ENCODE peak calls at places on chromosome 18, in nine cellular contexts. One of them, this sample, is unnamed.

GRCh38 chr18:21896732-21897336 is 156.2 kb downstream of the MIB1 start:
- DNase-seq in MV-4-11: no peak
- DNase-seq in hepatocyte: no peak
- DNase-seq in BE2C: no peak
- DNase-seq in tibial artery: no peak
- DNase-seq in amniotic stem cell: no peak
- DNase-seq in activated CD4-positive, alpha-beta T cell treated with anti-CD3 and anti-CD28 coated beads, Interleukin-2, amount 10 ng/mL, durations not matched to agents 24 days and 14 days: no peak
- DNase-seq in AG09319: no peak
- DNase-seq in HuH-7.5: no peak
- DNase-seq in this sample: no peak

GRCh38 chr18:48171490-48172188 is 237.5 kb downstream of the ZBTB7C start:
- DNase-seq in MV-4-11: no peak
- DNase-seq in hepatocyte: no peak
- DNase-seq in amniotic stem cell: no peak
- DNase-seq in activated CD4-positive, alpha-beta T cell treated with anti-CD3 and anti-CD28 coated beads, Interleukin-2, amount 10 ng/mL, durations not matched to agents 24 days and 14 days: no peak
- DNase-seq in HuH-7.5: no peak
- DNase-seq in BE2C: no peak
- DNase-seq in tibial artery: peak; percentile 29
- DNase-seq in AG09319: no peak
- DNase-seq in this sample: no peak

GRCh38 chr18:24825397-24825796 is 365.0 kb downstream of the HRH4 start:
- DNase-seq in MV-4-11: no peak
- DNase-seq in amniotic stem cell: no peak
- DNase-seq in AG09319: no peak
- DNase-seq in BE2C: no peak
- DNase-seq in hepatocyte: no peak
- DNase-seq in tibial artery: no peak
- DNase-seq in activated CD4-positive, alpha-beta T cell treated with anti-CD3 and anti-CD28 coated beads, Interleukin-2, amount 10 ng/mL, durations not matched to agents 24 days and 14 days: no peak
- DNase-seq in HuH-7.5: no peak
- DNase-seq in this sample: no peak

GRCh38 chr18:40531061-40531460 is 1424.0 kb upstream of the PIK3C3 start:
- DNase-seq in AG09319: no peak
- DNase-seq in hepatocyte: no peak
- DNase-seq in BE2C: no peak
- DNase-seq in activated CD4-positive, alpha-beta T cell treated with anti-CD3 and anti-CD28 coated beads, Interleukin-2, amount 10 ng/mL, durations not matched to agents 24 days and 14 days: no peak
- DNase-seq in HuH-7.5: no peak
- DNase-seq in amniotic stem cell: no peak
- DNase-seq in tibial artery: no peak
- DNase-seq in MV-4-11: no peak
- DNase-seq in this sample: no peak

GRCh38 chr18:12422936-12423335 is 15.2 kb downstream of the PRELID3A start:
- DNase-seq in HuH-7.5: no peak
- DNase-seq in activated CD4-positive, alpha-beta T cell treated with anti-CD3 and anti-CD28 coated beads, Interleukin-2, amount 10 ng/mL, durations not matched to agents 24 days and 14 days: no peak
- DNase-seq in AG09319: no peak
- DNase-seq in amniotic stem cell: no peak
- DNase-seq in BE2C: peak; percentile 31
- DNase-seq in hepatocyte: no peak
- DNase-seq in tibial artery: no peak
- DNase-seq in MV-4-11: peak; percentile 36
- DNase-seq in this sample: no peak

GRCh38 chr18:79760348-79760747 is 37.4 kb upstream of the KCNG2 start:
- DNase-seq in AG09319: no peak
- DNase-seq in HuH-7.5: no peak
- DNase-seq in MV-4-11: no peak
- DNase-seq in hepatocyte: no peak
- DNase-seq in activated CD4-positive, alpha-beta T cell treated with anti-CD3 and anti-CD28 coated beads, Interleukin-2, amount 10 ng/mL, durations not matched to agents 24 days and 14 days: no peak
- DNase-seq in amniotic stem cell: no peak
- DNase-seq in tibial artery: no peak
- DNase-seq in BE2C: no peak
- DNase-seq in this sample: no peak

GRCh38 chr18:24601624-24602023 is 141.2 kb downstream of the HRH4 start:
- DNase-seq in hepatocyte: no peak
- DNase-seq in AG09319: no peak
- DNase-seq in amniotic stem cell: no peak
- DNase-seq in HuH-7.5: no peak
- DNase-seq in MV-4-11: no peak
- DNase-seq in activated CD4-positive, alpha-beta T cell treated with anti-CD3 and anti-CD28 coated beads, Interleukin-2, amount 10 ng/mL, durations not matched to agents 24 days and 14 days: peak; percentile 35
- DNase-seq in tibial artery: no peak
- DNase-seq in BE2C: no peak
- DNase-seq in this sample: no peak

GRCh38 chr18:37309059-37309458 is 256.5 kb downstream of the CELF4 start:
- DNase-seq in activated CD4-positive, alpha-beta T cell treated with anti-CD3 and anti-CD28 coated beads, Interleukin-2, amount 10 ng/mL, durations not matched to agents 24 days and 14 days: no peak
- DNase-seq in BE2C: no peak
- DNase-seq in AG09319: no peak
- DNase-seq in amniotic stem cell: no peak
- DNase-seq in HuH-7.5: no peak
- DNase-seq in tibial artery: no peak
- DNase-seq in MV-4-11: no peak
- DNase-seq in hepatocyte: no peak
- DNase-seq in this sample: no peak

GRCh38 chr18:43665239-43665788 is 388.0 kb upstream of the SYT4 start:
- DNase-seq in tibial artery: no peak
- DNase-seq in hepatocyte: peak; percentile 11
- DNase-seq in MV-4-11: no peak
- DNase-seq in HuH-7.5: no peak
- DNase-seq in amniotic stem cell: peak; percentile 82
- DNase-seq in activated CD4-positive, alpha-beta T cell treated with anti-CD3 and anti-CD28 coated beads, Interleukin-2, amount 10 ng/mL, durations not matched to agents 24 days and 14 days: no peak
- DNase-seq in AG09319: peak; percentile 51
- DNase-seq in BE2C: no peak
- DNase-seq in this sample: peak; percentile 57

GRCh38 chr18:9055626-9056025 is 46.9 kb upstream of the NDUFV2 start:
- DNase-seq in hepatocyte: no peak
- DNase-seq in MV-4-11: no peak
- DNase-seq in BE2C: no peak
- DNase-seq in activated CD4-positive, alpha-beta T cell treated with anti-CD3 and anti-CD28 coated beads, Interleukin-2, amount 10 ng/mL, durations not matched to agents 24 days and 14 days: no peak
- DNase-seq in tibial artery: no peak
- DNase-seq in AG09319: no peak
- DNase-seq in amniotic stem cell: no peak
- DNase-seq in HuH-7.5: no peak
- DNase-seq in this sample: no peak

GRCh38 chr18:9762561-9762960 is 54.5 kb downstream of the RAB31 start:
- DNase-seq in amniotic stem cell: no peak
- DNase-seq in BE2C: no peak
- DNase-seq in hepatocyte: no peak
- DNase-seq in AG09319: no peak
- DNase-seq in tibial artery: no peak
- DNase-seq in HuH-7.5: no peak
- DNase-seq in MV-4-11: peak; percentile 95
- DNase-seq in activated CD4-positive, alpha-beta T cell treated with anti-CD3 and anti-CD28 coated beads, Interleukin-2, amount 10 ng/mL, durations not matched to agents 24 days and 14 days: no peak
- DNase-seq in this sample: no peak

GRCh38 chr18:46950064-46950656 is 32.8 kb downstream of the KATNAL2 start:
- DNase-seq in activated CD4-positive, alpha-beta T cell treated with anti-CD3 and anti-CD28 coated beads, Interleukin-2, amount 10 ng/mL, durations not matched to agents 24 days and 14 days: no peak
- DNase-seq in hepatocyte: peak; percentile 16
- DNase-seq in MV-4-11: no peak
- DNase-seq in AG09319: no peak
- DNase-seq in BE2C: no peak
- DNase-seq in HuH-7.5: peak; percentile 29
- DNase-seq in amniotic stem cell: no peak
- DNase-seq in tibial artery: no peak
- DNase-seq in this sample: no peak

GRCh38 chr18:66138642-66139041 is 387.8 kb downstream of the CDH7 start:
- DNase-seq in activated CD4-positive, alpha-beta T cell treated with anti-CD3 and anti-CD28 coated beads, Interleukin-2, amount 10 ng/mL, durations not matched to agents 24 days and 14 days: no peak
- DNase-seq in AG09319: no peak
- DNase-seq in tibial artery: no peak
- DNase-seq in HuH-7.5: no peak
- DNase-seq in BE2C: no peak
- DNase-seq in MV-4-11: no peak
- DNase-seq in hepatocyte: no peak
- DNase-seq in amniotic stem cell: no peak
- DNase-seq in this sample: no peak

GRCh38 chr18:29873211-29873610 is 1169.3 kb downstream of the DSC3 start:
- DNase-seq in HuH-7.5: no peak
- DNase-seq in MV-4-11: no peak
- DNase-seq in hepatocyte: no peak
- DNase-seq in tibial artery: no peak
- DNase-seq in activated CD4-positive, alpha-beta T cell treated with anti-CD3 and anti-CD28 coated beads, Interleukin-2, amount 10 ng/mL, durations not matched to agents 24 days and 14 days: no peak
- DNase-seq in BE2C: no peak
- DNase-seq in AG09319: no peak
- DNase-seq in amniotic stem cell: no peak
- DNase-seq in this sample: no peak

GRCh38 chr18:35968278-35968880 is 4.1 kb upstream of the RMP24 start:
- DNase-seq in BE2C: no peak
- DNase-seq in tibial artery: no peak
- DNase-seq in HuH-7.5: no peak
- DNase-seq in hepatocyte: no peak
- DNase-seq in MV-4-11: peak; percentile 70
- DNase-seq in activated CD4-positive, alpha-beta T cell treated with anti-CD3 and anti-CD28 coated beads, Interleukin-2, amount 10 ng/mL, durations not matched to agents 24 days and 14 days: no peak
- DNase-seq in AG09319: no peak
- DNase-seq in amniotic stem cell: no peak
- DNase-seq in this sample: no peak

GRCh38 chr18:79971986-79972385 is 7.5 kb downstream of the HSBP1L1 start:
- DNase-seq in HuH-7.5: no peak
- DNase-seq in AG09319: no peak
- DNase-seq in hepatocyte: no peak
- DNase-seq in tibial artery: peak; percentile 12
- DNase-seq in amniotic stem cell: no peak
- DNase-seq in BE2C: no peak
- DNase-seq in activated CD4-positive, alpha-beta T cell treated with anti-CD3 and anti-CD28 coated beads, Interleukin-2, amount 10 ng/mL, durations not matched to agents 24 days and 14 days: no peak
- DNase-seq in MV-4-11: no peak
- DNase-seq in this sample: no peak

GRCh38 chr18:3245853-3246635 is 1.6 kb upstream of the MYL12A start:
- DNase-seq in AG09319: peak; percentile 56
- DNase-seq in tibial artery: peak; percentile 94
- DNase-seq in MV-4-11: peak; percentile 87
- DNase-seq in BE2C: peak; percentile 79
- DNase-seq in activated CD4-positive, alpha-beta T cell treated with anti-CD3 and anti-CD28 coated beads, Interleukin-2, amount 10 ng/mL, durations not matched to agents 24 days and 14 days: peak; percentile 95
- DNase-seq in hepatocyte: peak; percentile 95
- DNase-seq in HuH-7.5: peak; percentile 64
- DNase-seq in amniotic stem cell: peak; percentile 66
- DNase-seq in this sample: peak; percentile 65

GRCh38 chr18:35443847-35444246 is 53.9 kb downstream of the INO80C start:
- DNase-seq in BE2C: no peak
- DNase-seq in AG09319: no peak
- DNase-seq in activated CD4-positive, alpha-beta T cell treated with anti-CD3 and anti-CD28 coated beads, Interleukin-2, amount 10 ng/mL, durations not matched to agents 24 days and 14 days: no peak
- DNase-seq in MV-4-11: no peak
- DNase-seq in hepatocyte: no peak
- DNase-seq in HuH-7.5: no peak
- DNase-seq in tibial artery: no peak
- DNase-seq in amniotic stem cell: no peak
- DNase-seq in this sample: no peak

GRCh38 chr18:24426398-24427294 is at the start of gene IMPACT:
- DNase-seq in amniotic stem cell: peak; percentile 44
- DNase-seq in tibial artery: peak; percentile 87
- DNase-seq in AG09319: peak; percentile 46
- DNase-seq in HuH-7.5: peak; percentile 60
- DNase-seq in hepatocyte: peak; percentile 94
- DNase-seq in MV-4-11: peak; percentile 67
- DNase-seq in activated CD4-positive, alpha-beta T cell treated with anti-CD3 and anti-CD28 coated beads, Interleukin-2, amount 10 ng/mL, durations not matched to agents 24 days and 14 days: peak; percentile 92
- DNase-seq in BE2C: peak; percentile 87
- DNase-seq in this sample: peak; percentile 47

GRCh38 chr18:48946329-48946835 is 4.4 kb downstream of the SMAD7 start:
- DNase-seq in AG09319: no peak
- DNase-seq in amniotic stem cell: no peak
- DNase-seq in MV-4-11: no peak
- DNase-seq in activated CD4-positive, alpha-beta T cell treated with anti-CD3 and anti-CD28 coated beads, Interleukin-2, amount 10 ng/mL, durations not matched to agents 24 days and 14 days: no peak
- DNase-seq in tibial artery: no peak
- DNase-seq in hepatocyte: no peak
- DNase-seq in HuH-7.5: no peak
- DNase-seq in BE2C: no peak
- DNase-seq in this sample: peak; percentile 53

GRCh38 chr18:63025251-63025710 is 294.3 kb downstream of the BCL2 start:
- DNase-seq in MV-4-11: no peak
- DNase-seq in AG09319: no peak
- DNase-seq in amniotic stem cell: no peak
- DNase-seq in tibial artery: no peak
- DNase-seq in HuH-7.5: no peak
- DNase-seq in BE2C: peak; percentile 66
- DNase-seq in activated CD4-positive, alpha-beta T cell treated with anti-CD3 and anti-CD28 coated beads, Interleukin-2, amount 10 ng/mL, durations not matched to agents 24 days and 14 days: no peak
- DNase-seq in hepatocyte: peak; percentile 62
- DNase-seq in this sample: no peak

GRCh38 chr18:62784966-62785413 is 69.6 kb downstream of the PHLPP1 start:
- DNase-seq in activated CD4-positive, alpha-beta T cell treated with anti-CD3 and anti-CD28 coated beads, Interleukin-2, amount 10 ng/mL, durations not matched to agents 24 days and 14 days: no peak
- DNase-seq in tibial artery: no peak
- DNase-seq in amniotic stem cell: peak; percentile 10
- DNase-seq in hepatocyte: no peak
- DNase-seq in MV-4-11: no peak
- DNase-seq in AG09319: no peak
- DNase-seq in HuH-7.5: no peak
- DNase-seq in BE2C: no peak
- DNase-seq in this sample: no peak

GRCh38 chr18:57691363-57691762 is 69.7 kb upstream of the NARS1 start:
- DNase-seq in HuH-7.5: no peak
- DNase-seq in amniotic stem cell: no peak
- DNase-seq in activated CD4-positive, alpha-beta T cell treated with anti-CD3 and anti-CD28 coated beads, Interleukin-2, amount 10 ng/mL, durations not matched to agents 24 days and 14 days: no peak
- DNase-seq in tibial artery: no peak
- DNase-seq in MV-4-11: no peak
- DNase-seq in AG09319: no peak
- DNase-seq in BE2C: no peak
- DNase-seq in hepatocyte: no peak
- DNase-seq in this sample: no peak

GRCh38 chr18:62281684-62282083 is 43.4 kb upstream of the TNFRSF11A start:
- DNase-seq in MV-4-11: peak; percentile 70
- DNase-seq in activated CD4-positive, alpha-beta T cell treated with anti-CD3 and anti-CD28 coated beads, Interleukin-2, amount 10 ng/mL, durations not matched to agents 24 days and 14 days: no peak
- DNase-seq in BE2C: no peak
- DNase-seq in tibial artery: no peak
- DNase-seq in hepatocyte: no peak
- DNase-seq in HuH-7.5: no peak
- DNase-seq in amniotic stem cell: peak; percentile 68
- DNase-seq in AG09319: peak; percentile 18
- DNase-seq in this sample: peak; percentile 69

GRCh38 chr18:13216092-13216582 is 2.4 kb upstream of the LDLRAD4 start:
- DNase-seq in BE2C: peak; percentile 65
- DNase-seq in MV-4-11: peak; percentile 99
- DNase-seq in tibial artery: peak; percentile 87
- DNase-seq in HuH-7.5: peak; percentile 89
- DNase-seq in hepatocyte: peak; percentile 84
- DNase-seq in activated CD4-positive, alpha-beta T cell treated with anti-CD3 and anti-CD28 coated beads, Interleukin-2, amount 10 ng/mL, durations not matched to agents 24 days and 14 days: peak; percentile 85
- DNase-seq in amniotic stem cell: peak; percentile 31
- DNase-seq in AG09319: peak; percentile 27
- DNase-seq in this sample: peak; percentile 24

GRCh38 chr18:33596178-33596854 is 18.3 kb downstream of the ASXL3 start:
- DNase-seq in tibial artery: no peak
- DNase-seq in amniotic stem cell: peak; percentile 10
- DNase-seq in hepatocyte: no peak
- DNase-seq in HuH-7.5: no peak
- DNase-seq in AG09319: no peak
- DNase-seq in BE2C: no peak
- DNase-seq in activated CD4-positive, alpha-beta T cell treated with anti-CD3 and anti-CD28 coated beads, Interleukin-2, amount 10 ng/mL, durations not matched to agents 24 days and 14 days: no peak
- DNase-seq in MV-4-11: no peak
- DNase-seq in this sample: no peak

GRCh38 chr18:77114070-77114563 is 18.5 kb downstream of the MBP start:
- DNase-seq in tibial artery: no peak
- DNase-seq in activated CD4-positive, alpha-beta T cell treated with anti-CD3 and anti-CD28 coated beads, Interleukin-2, amount 10 ng/mL, durations not matched to agents 24 days and 14 days: no peak
- DNase-seq in hepatocyte: no peak
- DNase-seq in AG09319: no peak
- DNase-seq in BE2C: no peak
- DNase-seq in MV-4-11: no peak
- DNase-seq in HuH-7.5: no peak
- DNase-seq in amniotic stem cell: no peak
- DNase-seq in this sample: no peak

GRCh38 chr18:58249677-58250076 is 205.7 kb downstream of the NEDD4L start:
- DNase-seq in amniotic stem cell: no peak
- DNase-seq in AG09319: peak; percentile 79
- DNase-seq in BE2C: no peak
- DNase-seq in MV-4-11: no peak
- DNase-seq in activated CD4-positive, alpha-beta T cell treated with anti-CD3 and anti-CD28 coated beads, Interleukin-2, amount 10 ng/mL, durations not matched to agents 24 days and 14 days: no peak
- DNase-seq in HuH-7.5: no peak
- DNase-seq in tibial artery: no peak
- DNase-seq in hepatocyte: no peak
- DNase-seq in this sample: no peak

This sample was measured in GM04504.